ENCODE peak calls at places on chromosome 17, in nine cellular contexts. D is AG10803, O is cardiac fibroblast, Q is AG09309, E is GM12864, N is right atrium auricular region, A is A549, T is HCT116, Z is left ventricle myocardium inferior. L is an unnamed sample.

GRCh38 chr17:69179227-69179952 is 37.7 kb upstream of the ABCA6 start:
- DNase-seq in D (peak), O (peak), Q (peak), E (no peak), N (no peak), A (peak), T (no peak), Z (no peak), L (no peak)

GRCh38 chr17:78736526-78737079 is 45.5 kb downstream of the CYTH1 start:
- DNase-seq in D (no peak), O (no peak), Q (no peak), E (peak), N (peak), A (peak), T (peak), Z (peak), L (no peak)

GRCh38 chr17:46774108-46774737 is 44.3 kb downstream of the WNT3 start:
- DNase-seq in D (no peak), O (no peak), Q (no peak), E (no peak), N (no peak), A (peak), T (no peak), Z (no peak), L (no peak)

GRCh38 chr17:15944720-15945492 is at the start of gene ADORA2B:
- DNase-seq in D (peak), O (peak), Q (no peak), E (no peak), N (peak), A (peak), T (no peak), Z (peak), L (no peak)

GRCh38 chr17:65727832-65728231 is 166.4 kb upstream of the AXIN2 start:
- DNase-seq in D (no peak), O (no peak), Q (no peak), E (no peak), N (no peak), A (no peak), T (no peak), Z (no peak), L (no peak)

GRCh38 chr17:12918132-12918531 is 99.7 kb downstream of the ELAC2 start:
- DNase-seq in D (no peak), O (peak), Q (no peak), E (no peak), N (no peak), A (no peak), T (no peak), Z (no peak), L (no peak)

GRCh38 chr17:4853195-4853762 is 20.1 kb downstream of the MINK1 start:
- DNase-seq in D (no peak), O (no peak), Q (no peak), E (no peak), N (no peak), A (no peak), T (no peak), Z (no peak), L (no peak)

GRCh38 chr17:55641559-55642160 is 81.0 kb downstream of the TMEM100 start:
- DNase-seq in D (peak), O (peak), Q (peak), E (no peak), N (peak), A (peak), T (peak), Z (peak), L (no peak)

GRCh38 chr17:9072626-9073339 is 51.5 kb downstream of the NTN1 start:
- DNase-seq in D (peak), O (no peak), Q (no peak), E (no peak), N (peak), A (no peak), T (no peak), Z (peak), L (no peak)

GRCh38 chr17:38742431-38743308 is 5.5 kb downstream of the PCGF2 start:
- DNase-seq in D (peak), O (peak), Q (no peak), E (no peak), N (peak), A (peak), T (no peak), Z (no peak), L (peak)

GRCh38 chr17:60664022-60664421 is 13.6 kb upstream of the BCAS3 start:
- DNase-seq in D (peak), O (peak), Q (no peak), E (no peak), N (no peak), A (no peak), T (no peak), Z (no peak), L (peak)

GRCh38 chr17:40526668-40527067 is 25.2 kb upstream of the TNS4 start:
- DNase-seq in D (peak), O (peak), Q (no peak), E (no peak), N (no peak), A (no peak), T (no peak), Z (no peak), L (no peak)

GRCh38 chr17:71914042-71914441 is 206.8 kb upstream of the SOX9 start:
- DNase-seq in D (no peak), O (no peak), Q (no peak), E (no peak), N (no peak), A (no peak), T (no peak), Z (no peak), L (no peak)

GRCh38 chr17:75877752-75878173 is 618 bp downstream of the TRIM47 start:
- DNase-seq in D (peak), O (peak), Q (no peak), E (no peak), N (no peak), A (peak), T (no peak), Z (peak), L (no peak)

GRCh38 chr17:64111831-64112230 is 18.1 kb downstream of the ERN1 start:
- DNase-seq in D (no peak), O (no peak), Q (no peak), E (no peak), N (no peak), A (no peak), T (no peak), Z (no peak), L (no peak)

GRCh38 chr17:38464723-38465419 is 36.6 kb downstream of the ARHGAP23 start:
- DNase-seq in D (peak), O (peak), Q (peak), E (no peak), N (peak), A (peak), T (peak), Z (peak), L (peak)

DNA sequence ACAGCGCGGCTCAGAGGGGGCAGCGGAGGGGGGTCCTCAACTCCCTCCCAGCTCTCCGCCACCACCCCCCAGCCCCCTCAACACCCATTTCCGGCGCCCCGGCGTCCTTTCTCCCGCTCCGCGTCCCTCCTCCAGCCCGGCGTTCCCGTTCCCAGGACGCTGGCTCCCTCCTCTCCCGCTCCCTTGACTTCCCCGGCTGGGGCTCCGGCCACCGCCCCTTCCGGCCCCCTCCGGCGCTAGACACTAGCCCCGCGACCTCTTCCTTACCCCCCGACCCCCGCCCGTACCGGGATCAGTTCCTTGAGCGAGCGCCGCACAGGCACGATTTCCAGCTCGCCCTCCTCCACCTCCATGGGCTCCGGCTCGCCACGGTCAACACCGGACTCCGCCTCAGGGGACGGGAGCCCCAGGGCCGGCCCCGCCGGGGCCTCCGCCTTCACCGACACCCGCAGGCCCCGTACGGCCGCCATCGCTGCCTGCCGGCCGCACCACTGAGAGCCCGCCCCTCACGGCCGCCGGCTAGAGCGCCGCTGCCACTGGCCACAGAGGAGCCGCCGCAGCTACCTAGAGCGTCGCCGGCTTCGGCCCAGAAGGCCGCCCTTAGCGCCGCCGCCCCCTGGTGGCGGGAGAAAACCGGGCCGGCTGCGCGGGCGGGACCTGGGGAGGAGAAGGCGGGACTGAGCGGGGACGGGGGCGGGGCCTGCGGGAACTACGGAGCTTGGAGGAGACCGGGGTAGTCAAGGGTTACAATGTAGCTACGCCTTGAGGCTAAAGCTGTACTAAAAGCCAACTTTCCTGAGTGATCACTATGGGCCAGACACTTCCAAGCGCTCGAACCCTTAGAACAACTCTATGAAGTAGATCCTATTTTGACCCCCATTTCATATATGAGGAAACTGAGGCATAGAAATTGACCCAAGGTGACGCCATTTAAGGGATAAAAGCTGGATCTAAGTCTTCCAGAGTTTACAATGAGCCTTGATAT is at the start of gene NCBP3:
- DNase-seq in D (peak), O (peak), Q (peak), E (peak), N (peak), A (peak), T (peak), Z (peak), L (peak)
- H3K4me3 ChIP-seq in D (peak), O (peak), Q (peak), E (peak), N (peak), A (peak), T (peak), Z (peak), L (peak)

DNA sequence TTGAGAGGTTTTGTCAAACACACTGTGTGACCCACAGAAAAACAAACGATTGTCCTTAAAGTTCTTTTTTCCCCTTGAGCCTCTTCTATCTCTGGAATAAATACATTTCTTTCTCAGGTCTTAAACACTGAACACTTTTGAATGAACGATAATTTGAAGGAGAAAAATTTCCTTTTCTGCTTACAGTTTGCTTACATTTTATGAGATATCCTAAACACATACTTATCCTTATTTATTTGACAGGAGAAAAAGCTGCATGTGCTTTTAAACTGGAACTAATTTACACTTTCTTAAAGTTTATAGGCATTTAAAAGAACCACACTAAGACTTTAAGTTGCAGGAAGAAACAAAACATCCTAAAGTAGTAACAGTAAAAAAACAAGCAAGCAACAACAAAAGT is 4.8 kb upstream of the IGF2BP1 start:
- DNase-seq in D (no peak), O (no peak), Q (no peak), E (no peak), N (no peak), A (no peak), T (no peak), Z (no peak), L (no peak)
- TF ChIP-seq CTCF in D (no peak), O (no peak), Q (no peak), E (no peak), N (no peak), A (no peak), T (no peak), Z (no peak), L (no peak)

GRCh38 chr17:74020522-74020921 is 183.0 kb upstream of the RPL38 start:
- DNase-seq in D (no peak), O (no peak), Q (no peak), E (no peak), N (no peak), A (no peak), T (no peak), Z (no peak), L (no peak)
- H3K4me3 ChIP-seq in D (no peak), O (no peak), Q (no peak), E (no peak), N (no peak), A (no peak), T (no peak), Z (no peak), L (no peak)

DNA sequence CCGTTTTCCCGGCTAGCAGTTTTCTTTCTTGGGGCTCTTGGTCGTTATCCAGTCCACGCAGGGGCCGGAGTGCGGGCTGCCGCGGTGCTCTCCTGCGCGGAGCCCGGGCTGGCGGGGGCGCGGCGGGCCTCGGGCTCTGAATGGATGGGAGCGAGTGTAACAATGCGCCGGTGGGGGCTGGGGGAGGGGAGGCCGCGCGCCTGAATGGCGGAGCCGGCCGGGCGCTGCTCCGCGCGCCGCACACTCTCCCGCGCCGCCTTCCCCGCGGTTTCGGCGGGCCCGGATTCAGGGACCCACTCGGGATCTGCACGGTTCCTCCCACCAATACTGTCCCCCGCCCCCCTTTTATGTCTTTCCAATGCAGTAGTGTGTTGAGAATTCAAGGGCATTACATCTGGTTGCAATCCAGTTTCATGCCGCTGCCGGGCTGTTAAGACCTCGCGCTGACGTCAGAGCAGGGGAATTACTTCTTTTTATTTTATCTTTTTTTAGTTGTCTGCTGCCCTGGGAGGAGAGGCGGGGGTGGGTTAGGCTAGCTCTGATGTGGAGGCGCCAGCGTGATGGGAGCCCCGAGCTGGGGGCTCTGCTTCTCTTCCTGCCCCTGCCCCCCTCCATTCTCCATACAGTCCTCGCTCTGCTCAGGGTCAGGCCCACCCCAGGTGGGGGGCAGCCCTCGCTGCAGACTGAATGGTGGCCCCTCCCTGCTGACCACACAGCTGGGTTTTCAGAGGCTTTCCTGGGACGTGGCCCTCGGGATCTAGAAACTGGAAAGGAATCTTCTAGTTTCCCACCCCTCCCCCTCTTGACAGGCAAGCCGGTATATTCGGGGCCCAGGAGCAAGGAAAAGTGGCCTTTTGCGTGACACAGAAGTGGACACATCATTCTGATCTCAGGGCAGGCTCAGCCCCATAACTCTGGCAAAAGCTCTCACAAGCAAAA is 1.7 kb downstream of the RAI1 start:
- DNase-seq in D (peak), O (peak), Q (peak), E (no peak), N (no peak), A (peak), T (no peak), Z (peak), L (peak)
- TF ChIP-seq CTCF in D (no peak), O (no peak), Q (no peak), E (no peak), N (no peak), A (no peak), T (no peak), Z (no peak), L (no peak)

GRCh38 chr17:58340623-58340876 is 11.5 kb downstream of the SUPT4H1 start:
- DNase-seq in D (no peak), O (no peak), Q (no peak), E (no peak), N (no peak), A (no peak), T (no peak), Z (no peak), L (no peak)

GRCh38 chr17:58337600-58338453 is 9.2 kb upstream of the TSPOAP1 start:
- DNase-seq in D (peak), O (peak), Q (peak), E (peak), N (peak), A (no peak), T (no peak), Z (peak), L (peak)

GRCh38 chr17:58338454-58338841 is 9.9 kb upstream of the TSPOAP1 start:
- DNase-seq in D (no peak), O (no peak), Q (no peak), E (no peak), N (no peak), A (no peak), T (no peak), Z (no peak), L (no peak)

GRCh38 chr17:58339775-58340622 is 11.4 kb upstream of the TSPOAP1 start:
- DNase-seq in D (no peak), O (no peak), Q (no peak), E (no peak), N (no peak), A (no peak), T (no peak), Z (no peak), L (no peak)

GRCh38 chr17:58338907-58339774 is 10.5 kb upstream of the TSPOAP1 start:
- DNase-seq in D (peak), O (peak), Q (no peak), E (peak), N (no peak), A (no peak), T (no peak), Z (peak), L (no peak)
- H3K4me3 ChIP-seq in D (peak), O (no peak), Q (no peak), E (peak), N (no peak), A (no peak), T (no peak), Z (peak), L (peak)

GRCh38 chr17:30920683-30921543 is 832 bp upstream of the ADAP2 start:
- DNase-seq in D (no peak), O (no peak), Q (no peak), E (no peak), N (no peak), A (no peak), T (no peak), Z (no peak), L (no peak)

GRCh38 chr17:30922235-30922993 is 669 bp downstream of the ADAP2 start:
- DNase-seq in D (no peak), O (no peak), Q (no peak), E (no peak), N (no peak), A (no peak), T (no peak), Z (peak), L (no peak)

GRCh38 chr17:30917050-30917449 is 4.7 kb upstream of the ADAP2 start:
- DNase-seq in D (no peak), O (no peak), Q (no peak), E (no peak), N (no peak), A (no peak), T (no peak), Z (no peak), L (no peak)

GRCh38 chr17:30921544-30922196 is at the start of gene ADAP2:
- DNase-seq in D (no peak), O (no peak), Q (no peak), E (no peak), N (no peak), A (peak), T (peak), Z (peak), L (no peak)

GRCh38 chr17:30920282-30920681 is 1.5 kb upstream of the ADAP2 start:
- DNase-seq in D (no peak), O (peak), Q (no peak), E (no peak), N (no peak), A (peak), T (no peak), Z (peak), L (no peak)
- TF ChIP-seq CTCF in D (no peak), O (peak), Q (no peak), E (no peak), N (no peak), A (no peak), T (peak), Z (no peak), L (peak)

L was measured in BJ.